ENCODE peak calls at places on chromosome 2, in eight cellular contexts. P is pancreas, Z is fibroblast of lung, N is thoracic aorta, R is heart right ventricle, F is cardiac fibroblast, Y is GM23338, C is psoas muscle. I is an unnamed sample.

GRCh38 chr2:40625849-40626248 is 174.0 kb upstream of the SLC8A1 start:
- DNase-seq in P (no peak), Z (peak), N (no peak), R (no peak), F (peak), Y (no peak), C (no peak), I (peak)

GRCh38 chr2:136424112-136424511 is 306.2 kb upstream of the CXCR4 start:
- DNase-seq in P (no peak), Z (no peak), N (no peak), R (no peak), F (no peak), Y (no peak), C (no peak), I (no peak)

GRCh38 chr2:6525371-6525770 is 340.3 kb downstream of the CMPK2 start:
- DNase-seq in P (no peak), Z (no peak), N (no peak), R (no peak), F (no peak), Y (no peak), C (no peak), I (no peak)

GRCh38 chr2:135773917-135774316 is 32.3 kb downstream of the UBXN4 start:
- DNase-seq in P (no peak), Z (peak), N (no peak), R (no peak), F (peak), Y (no peak), C (no peak), I (peak)

GRCh38 chr2:156319811-156320490 is 12.6 kb downstream of the NR4A2 start:
- DNase-seq in P (peak), Z (no peak), N (no peak), R (peak), F (peak), Y (peak), C (peak), I (peak)

GRCh38 chr2:9308186-9308955 is 101.8 kb downstream of the ASAP2 start:
- DNase-seq in P (no peak), Z (peak), N (no peak), R (no peak), F (peak), Y (no peak), C (no peak), I (peak)

GRCh38 chr2:219175928-219176817 is 552 bp downstream of the CNPPD1 start:
- DNase-seq in P (no peak), Z (peak), N (no peak), R (peak), F (peak), Y (no peak), C (peak), I (peak)

GRCh38 chr2:203774760-203775159 is 68.3 kb downstream of the CD28 start:
- DNase-seq in P (no peak), Z (no peak), N (no peak), R (no peak), F (no peak), Y (no peak), C (no peak), I (peak)

GRCh38 chr2:113105047-113105446 is 22.4 kb upstream of the IL1RN start:
- DNase-seq in P (no peak), Z (peak), N (no peak), R (no peak), F (peak), Y (no peak), C (no peak), I (peak)

DNA sequence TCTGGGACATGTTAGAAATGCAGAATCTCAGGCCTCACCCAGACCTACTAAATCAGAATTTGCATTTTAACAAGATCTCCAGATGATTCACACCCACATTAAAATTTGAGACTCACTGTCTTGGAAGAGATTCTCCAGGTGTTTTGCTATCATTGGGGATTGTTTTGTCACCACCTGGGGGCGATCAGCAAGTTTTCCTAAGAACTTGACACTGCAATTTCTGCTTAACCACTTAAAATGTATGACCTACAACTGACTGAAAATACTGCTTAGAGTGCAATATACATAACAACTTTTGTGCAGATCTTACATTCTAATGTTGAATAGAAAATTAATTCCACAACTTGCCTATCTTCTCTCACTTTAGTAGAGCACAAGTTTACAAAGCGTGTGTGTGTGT is 18.9 kb upstream of the ITGA4 start:
- DNase-seq in P (no peak), Z (no peak), N (no peak), R (no peak), F (no peak), Y (peak), C (no peak), I (no peak)
- TF ChIP-seq CTCF in P (no peak), Z (no peak), N (no peak), R (no peak), F (no peak), Y (peak), C (no peak), I (no peak)

GRCh38 chr2:195656131-195656858 is 731 bp upstream of the SLC39A10 start:
- DNase-seq in P (peak), Z (no peak), N (no peak), R (no peak), F (no peak), Y (no peak), C (no peak), I (no peak)
- H3K4me3 ChIP-seq in P (peak), Z (peak), N (peak), R (peak), F (peak), Y (peak), C (peak), I (peak)

GRCh38 chr2:118269408-118270051 is 181.3 kb downstream of the INSIG2 start:
- DNase-seq in P (no peak), Z (no peak), N (no peak), R (no peak), F (no peak), Y (peak), C (no peak), I (no peak)
- TF ChIP-seq CTCF in P (no peak), Z (no peak), N (no peak), R (no peak), F (no peak), Y (peak), C (no peak), I (no peak)

GRCh38 chr2:15941483-15941853 is 1.1 kb downstream of the MYCN start:
- DNase-seq in P (no peak), Z (no peak), N (no peak), R (no peak), F (no peak), Y (peak), C (no peak), I (no peak)

GRCh38 chr2:15940661-15941482 is 522 bp downstream of the MYCN start:
- DNase-seq in P (peak), Z (no peak), N (no peak), R (no peak), F (no peak), Y (peak), C (no peak), I (no peak)

GRCh38 chr2:15943378-15943851 is 3.1 kb downstream of the MYCN start:
- DNase-seq in P (no peak), Z (no peak), N (no peak), R (no peak), F (no peak), Y (peak), C (no peak), I (no peak)

GRCh38 chr2:15942711-15943345 is 2.5 kb downstream of the MYCN start:
- DNase-seq in P (no peak), Z (no peak), N (no peak), R (no peak), F (no peak), Y (no peak), C (no peak), I (no peak)

DNA sequence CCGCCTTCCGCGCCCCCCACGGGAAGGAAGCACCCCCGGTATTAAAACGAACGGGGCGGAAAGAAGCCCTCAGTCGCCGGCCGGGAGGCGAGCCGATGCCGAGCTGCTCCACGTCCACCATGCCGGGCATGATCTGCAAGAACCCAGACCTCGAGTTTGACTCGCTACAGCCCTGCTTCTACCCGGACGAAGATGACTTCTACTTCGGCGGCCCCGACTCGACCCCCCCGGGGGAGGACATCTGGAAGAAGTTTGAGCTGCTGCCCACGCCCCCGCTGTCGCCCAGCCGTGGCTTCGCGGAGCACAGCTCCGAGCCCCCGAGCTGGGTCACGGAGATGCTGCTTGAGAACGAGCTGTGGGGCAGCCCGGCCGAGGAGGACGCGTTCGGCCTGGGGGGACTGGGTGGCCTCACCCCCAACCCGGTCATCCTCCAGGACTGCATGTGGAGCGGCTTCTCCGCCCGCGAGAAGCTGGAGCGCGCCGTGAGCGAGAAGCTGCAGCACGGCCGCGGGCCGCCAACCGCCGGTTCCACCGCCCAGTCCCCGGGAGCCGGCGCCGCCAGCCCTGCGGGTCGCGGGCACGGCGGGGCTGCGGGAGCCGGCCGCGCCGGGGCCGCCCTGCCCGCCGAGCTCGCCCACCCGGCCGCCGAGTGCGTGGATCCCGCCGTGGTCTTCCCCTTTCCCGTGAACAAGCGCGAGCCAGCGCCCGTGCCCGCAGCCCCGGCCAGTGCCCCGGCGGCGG is 1.8 kb downstream of the MYCN start:
- DNase-seq in P (peak), Z (no peak), N (no peak), R (peak), F (no peak), Y (peak), C (no peak), I (no peak)
- H3K4me3 ChIP-seq in P (peak), Z (no peak), N (peak), R (peak), F (no peak), Y (peak), C (peak), I (no peak)

DNA sequence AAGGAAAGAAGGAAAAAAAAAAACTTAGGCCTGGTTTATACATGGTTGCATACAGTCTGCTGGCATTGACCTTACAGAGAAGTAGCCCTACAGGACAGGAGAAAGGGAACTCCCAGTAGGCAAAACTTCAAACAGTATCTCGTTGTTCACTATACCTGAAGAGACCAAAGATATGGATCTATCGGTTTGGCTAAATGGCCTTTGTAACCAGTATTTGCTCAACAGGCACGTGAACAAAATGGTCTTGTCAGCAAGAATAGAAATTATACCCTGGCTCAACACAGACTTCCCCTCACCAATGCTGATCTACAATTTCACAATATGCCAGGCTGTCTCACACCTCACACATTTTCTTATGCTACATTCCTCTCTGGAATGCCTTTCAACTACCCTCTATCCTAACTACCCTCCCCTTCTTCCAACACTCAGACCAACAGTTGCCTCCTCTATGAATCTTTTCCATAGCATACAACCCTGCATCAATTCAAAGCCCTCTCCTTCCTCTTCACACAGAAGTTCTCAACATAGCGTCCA is 13.7 kb downstream of the HYCC2 start:
- DNase-seq in P (no peak), Z (no peak), N (no peak), R (no peak), F (no peak), Y (no peak), C (no peak), I (no peak)
- TF ChIP-seq CTCF in P (no peak), Z (no peak), N (no peak), R (no peak), F (no peak), Y (no peak), C (no peak), I (no peak)